ENCODE peak calls at places on chromosomes 1 and 21, in four cellular contexts. T is HL-60, O is GM12878, Y is K562. X is an unnamed sample.

GRCh38 chr1:228370941-228371740 is 35.5 kb downstream of the TRIM11 start:
- DNase-seq in T (no peak), O (no peak), Y (no peak), X (no peak)

GRCh38 chr1:63693956-63694607 is 79.7 kb upstream of the ROR1 start:
- DNase-seq in T (peak; percentile 17), O (no peak), Y (no peak), X (peak; percentile 14)

GRCh38 chr1:5620997-5621396 is 371.2 kb downstream of the NPHP4 start:
- DNase-seq in T (no peak), O (no peak), Y (peak; percentile 37), X (no peak)

GRCh38 chr1:41868241-41868953 is 50.3 kb downstream of the HIVEP3 start:
- DNase-seq in T (no peak), O (peak; percentile 63), Y (no peak), X (peak; percentile 25)

GRCh38 chr21:44286716-44287632 is 1.3 kb downstream of the AIRE start:
- DNase-seq in T (no peak), O (no peak), Y (no peak), X (no peak)

GRCh38 chr1:59564192-59564891 is 250.4 kb upstream of the HOOK1 start:
- DNase-seq in T (no peak), O (no peak), Y (no peak), X (no peak)

GRCh38 chr1:197042676-197043341 is 24.3 kb downstream of the F13B start:
- DNase-seq in T (no peak), O (no peak), Y (no peak), X (no peak)

GRCh38 chr1:230267338-230268065 is 158.6 kb downstream of the PGBD5 start:
- DNase-seq in T (no peak), O (no peak), Y (no peak), X (no peak)

GRCh38 chr1:71494163-71494562 is 413.3 kb upstream of the ZRANB2 start:
- DNase-seq in T (peak; percentile 35), O (no peak), Y (no peak), X (no peak)

GRCh38 chr1:47687618-47687940 is 249.7 kb downstream of the FOXD2 start:
- DNase-seq in T (no peak), O (no peak), Y (no peak), X (no peak)

GRCh38 chr1:28775121-28775942 is 36.6 kb upstream of the OPRD1 start:
- DNase-seq in T (peak; percentile 86), O (no peak), Y (no peak), X (peak; percentile 78)

GRCh38 chr1:145999321-146000024 is 3.1 kb upstream of the TXNIP start:
- DNase-seq in T (no peak), O (no peak), Y (no peak), X (no peak)

GRCh38 chr1:10724052-10724494 is 72.4 kb downstream of the CASZ1 start:
- DNase-seq in T (no peak), O (no peak), Y (no peak), X (no peak)

GRCh38 chr1:212518188-212518951 is 85.7 kb downstream of the NENF start:
- DNase-seq in T (no peak), O (no peak), Y (no peak), X (no peak)

GRCh38 chr1:117093870-117094621 is 27.5 kb downstream of the TRIM45 start:
- DNase-seq in T (peak; percentile 15), O (no peak), Y (peak; percentile 74), X (peak; percentile 9)

GRCh38 chr1:25356848-25357247 is 18.7 kb downstream of the TMEM50A start:
- DNase-seq in T (no peak), O (no peak), Y (no peak), X (no peak)

GRCh38 chr1:820962-821361 is 102.8 kb upstream of the SAMD11 start:
- DNase-seq in T (no peak), O (no peak), Y (no peak), X (no peak)

DNA sequence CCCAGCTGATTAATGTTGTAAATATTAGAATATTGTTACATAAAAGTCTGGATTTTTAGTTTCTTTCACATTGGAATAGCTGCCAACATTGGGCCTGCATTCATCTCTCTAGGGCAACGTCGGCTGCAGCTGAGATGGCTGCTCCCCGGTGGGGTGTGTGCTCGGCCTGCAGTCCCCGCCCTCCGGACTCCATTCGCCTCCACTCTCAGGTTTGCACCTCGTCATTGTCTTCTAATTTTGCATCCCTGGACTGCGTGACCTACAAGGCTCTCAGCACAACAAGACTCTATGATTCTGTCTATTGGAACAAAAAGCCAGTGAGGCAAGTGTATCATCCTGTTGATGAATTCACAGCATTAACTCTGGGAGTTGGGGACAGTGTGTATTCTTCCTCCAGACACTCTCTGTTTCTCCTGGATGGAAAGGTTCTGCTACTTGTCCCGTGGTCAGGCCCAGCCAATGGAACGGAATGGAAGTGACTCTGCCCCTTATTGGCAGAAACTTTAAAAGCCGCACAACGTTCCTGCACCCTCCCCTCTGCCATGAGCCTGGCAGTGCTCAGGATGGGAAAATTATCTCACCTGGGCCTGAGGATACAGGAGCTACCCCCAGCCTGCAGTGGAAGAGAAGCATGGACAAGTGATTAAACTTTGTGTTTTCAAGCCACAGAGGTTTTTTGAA is 105.0 kb upstream of the SAMD11 start:
- DNase-seq in T (no peak), O (no peak), Y (no peak), X (no peak)
- TF ChIP-seq SPI1 in T (no peak), O (no peak), Y (no peak), X (no peak)

DNA sequence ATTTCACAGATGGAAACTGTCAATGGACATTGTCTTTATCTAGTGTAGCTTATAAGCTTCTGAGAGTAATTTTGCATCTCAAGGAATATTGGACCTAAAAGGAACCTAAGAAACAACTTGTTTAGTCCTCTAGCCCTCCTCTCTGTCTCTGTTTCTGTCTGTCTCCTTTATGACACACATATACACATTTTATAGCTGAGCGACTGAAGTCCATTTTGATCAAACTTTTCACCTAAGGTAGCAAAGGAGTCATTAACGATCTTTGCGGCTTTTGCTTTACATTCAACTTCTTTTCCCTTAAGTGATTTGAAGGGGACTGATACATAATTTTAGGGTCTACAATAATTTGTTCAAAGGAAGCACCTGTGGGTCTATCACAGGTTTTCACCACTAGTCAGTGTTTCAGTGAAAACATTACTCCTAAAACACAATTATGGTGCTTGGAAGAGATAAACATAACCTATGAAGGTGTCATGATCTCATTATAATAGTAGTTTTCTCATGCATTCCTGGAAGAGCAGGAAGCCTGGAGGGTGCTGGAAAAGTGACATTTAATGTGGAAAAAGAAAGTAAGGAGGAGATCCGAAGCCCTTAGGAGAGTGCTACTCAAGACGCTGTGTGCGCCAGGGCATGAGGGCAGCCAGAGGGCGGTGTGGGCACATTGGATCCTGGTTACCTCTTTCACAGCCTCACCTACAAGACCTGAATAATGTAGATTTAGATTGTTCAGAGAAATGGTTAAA is 248.6 kb downstream of the DNM3 start:
- DNase-seq in T (no peak), O (peak; percentile 50), Y (peak; percentile 4), X (no peak)
- TF ChIP-seq SPI1 in T (no peak), O (no peak), Y (no peak), X (no peak)

DNA sequence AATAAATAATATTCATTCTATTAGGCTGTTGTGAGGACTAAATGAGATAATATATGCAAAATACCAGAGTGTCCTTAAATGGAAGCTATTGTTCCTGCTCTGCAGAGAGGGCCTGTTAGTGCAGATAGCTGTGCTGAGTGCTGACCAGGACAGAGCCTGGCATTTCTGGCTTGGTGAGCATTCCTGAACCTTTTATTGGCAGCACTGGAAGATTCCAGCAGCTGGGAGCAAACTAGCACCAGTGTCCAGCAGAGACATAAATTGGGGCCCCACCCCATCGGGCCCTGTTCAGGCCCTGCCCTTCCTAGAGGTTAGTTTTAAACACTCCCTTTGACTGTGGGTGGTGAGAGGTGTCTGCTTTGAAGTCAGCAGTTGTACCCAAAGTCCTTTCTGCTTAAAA is 85.9 kb upstream of the GADD45A start:
- DNase-seq in T (no peak), O (no peak), Y (no peak), X (no peak)
- TF ChIP-seq SPI1 in T (no peak), O (no peak), Y (no peak), X (no peak)

GRCh38 chr1:93871356-93871755 is 7.7 kb downstream of the DNTTIP2 start:
- DNase-seq in T (no peak), O (no peak), Y (no peak), X (no peak)
- TF ChIP-seq SPI1 in T (no peak), O (no peak), Y (no peak), X (no peak)

GRCh38 chr1:53349968-53350852 is 22.3 kb upstream of the LRP8 start:
- DNase-seq in T (no peak), O (no peak), Y (no peak), X (no peak)
- TF ChIP-seq SPI1 in T (no peak), O (no peak), Y (no peak), X (no peak)

GRCh38 chr1:110902820-110903463 is 30.0 kb downstream of the CD53 start:
- DNase-seq in T (no peak), O (no peak), Y (no peak), X (no peak)
- TF ChIP-seq SPI1 in T (no peak), O (no peak), Y (no peak), X (no peak)

GRCh38 chr1:198970919-198971318 is 332.1 kb downstream of the PTPRC start:
- DNase-seq in T (peak; percentile 29), O (no peak), Y (no peak), X (no peak)

GRCh38 chr1:198967566-198967965 is 328.7 kb downstream of the PTPRC start:
- DNase-seq in T (no peak), O (no peak), Y (no peak), X (no peak)

GRCh38 chr1:198969981-198970380 is 331.1 kb downstream of the PTPRC start:
- DNase-seq in T (no peak), O (no peak), Y (no peak), X (no peak)

GRCh38 chr1:198966519-198966918 is 327.7 kb downstream of the PTPRC start:
- DNase-seq in T (no peak), O (no peak), Y (no peak), X (no peak)
- TF ChIP-seq SPI1 in T (no peak), O (peak; percentile 2), Y (no peak), X (no peak)

GRCh38 chr1:235180916-235181315 is 19.9 kb upstream of the RBM34 start:
- DNase-seq in T (no peak), O (no peak), Y (no peak), X (no peak)

GRCh38 chr1:235187316-235187715 is 26.3 kb upstream of the RBM34 start:
- DNase-seq in T (no peak), O (no peak), Y (no peak), X (no peak)

GRCh38 chr1:235176486-235176885 is 15.4 kb upstream of the RBM34 start:
- DNase-seq in T (no peak), O (no peak), Y (no peak), X (no peak)

DNA sequence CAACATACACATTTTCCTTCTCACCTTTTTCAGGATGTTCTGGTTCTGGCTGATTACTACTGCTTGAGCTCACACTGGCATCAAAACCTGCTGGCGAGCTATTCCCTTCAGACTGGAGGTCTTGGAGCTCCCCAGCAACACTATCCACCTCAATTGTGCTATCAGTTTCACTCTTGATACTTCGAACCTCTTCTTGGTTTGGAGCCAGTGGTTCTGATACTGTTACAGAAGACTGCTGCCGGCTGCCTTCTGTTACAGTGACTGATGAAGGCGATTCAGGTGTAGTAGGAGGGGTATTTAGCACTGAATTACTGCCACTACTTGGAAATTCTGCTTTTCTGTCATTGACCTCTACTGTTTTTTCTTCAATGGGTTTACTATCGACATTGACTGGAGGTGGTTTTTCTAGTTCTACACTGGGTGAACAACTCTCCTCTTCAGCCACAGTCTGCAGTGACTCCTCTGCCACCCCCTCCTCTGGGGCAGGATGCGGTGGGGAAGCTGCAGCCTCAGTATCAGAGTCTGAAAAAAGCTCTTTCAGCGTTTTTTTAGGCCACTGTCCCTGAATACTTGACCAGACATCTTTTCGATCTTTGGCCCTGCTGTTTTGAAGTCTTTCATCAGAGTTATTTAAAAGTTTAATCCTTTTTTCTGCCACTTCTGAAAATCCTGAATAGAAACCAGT is 20.7 kb upstream of the RBM34 start:
- DNase-seq in T (no peak), O (no peak), Y (no peak), X (no peak)
- TF ChIP-seq SPI1 in T (no peak), O (no peak), Y (no peak), X (no peak)

GRCh38 chr21:27036736-27037301 is 69.9 kb upstream of the ADAMTS5 start:
- DNase-seq in T (no peak), O (no peak), Y (no peak), X (no peak)
- TF ChIP-seq SPI1 in T (no peak), O (no peak), Y (no peak), X (no peak)